ENCODE peak calls at places on chromosomes 6 and 20, in ten cellular contexts. O, K, C, T, G, F, S, L, J and V are unnamed samples.

GRCh38 chr6:108960601-108961000 is 112.4 kb downstream of the ARMC2 start:
- DNase-seq in K (no peak), S (no peak), F (no peak), L (no peak), O (no peak), C (no peak), G (no peak), J (no peak), T (no peak), V (no peak)

GRCh38 chr6:16725145-16725864 is 36.0 kb downstream of the ATXN1 start:
- DNase-seq in F (no peak), L (no peak), S (no peak), C (no peak), J (peak), T (no peak), O (no peak), G (no peak), K (peak), V (no peak)

GRCh38 chr6:53768636-53769035 is 26.2 kb upstream of the LRRC1 start:
- DNase-seq in G (no peak), K (no peak), T (no peak), C (no peak), F (no peak), O (no peak), L (no peak), J (no peak), S (no peak), V (no peak)

GRCh38 chr6:90676516-90676915 is 89.6 kb upstream of the MAP3K7 start:
- DNase-seq in J (no peak), C (no peak), F (no peak), L (no peak), S (no peak), K (no peak), O (no peak), T (no peak), G (no peak), V (no peak)

GRCh38 chr20:17466641-17467040 is 64.5 kb downstream of the BFSP1 start:
- DNase-seq in K (no peak), F (no peak), J (no peak), O (no peak), G (no peak), S (no peak), T (no peak), C (no peak), L (no peak), V (no peak)

GRCh38 chr20:43565758-43566104 is 6.9 kb downstream of the SGK2 start:
- DNase-seq in C (no peak), L (no peak), S (no peak), K (no peak), J (no peak), G (no peak), O (no peak), T (no peak), F (no peak), V (no peak)

GRCh38 chr6:84536914-84537638 is 227.3 kb downstream of the TBX18 start:
- DNase-seq in G (no peak), L (no peak), C (no peak), F (no peak), O (no peak), K (no peak), T (no peak), S (no peak), J (no peak), V (no peak)

GRCh38 chr6:20707870-20708269 is 173.6 kb downstream of the CDKAL1 start:
- DNase-seq in J (no peak), L (no peak), G (no peak), S (no peak), O (no peak), K (no peak), C (no peak), T (no peak), F (no peak), V (no peak)

GRCh38 chr6:143634486-143634885 is 43.3 kb upstream of the PHACTR2 start:
- DNase-seq in F (no peak), J (no peak), K (no peak), O (no peak), C (no peak), L (no peak), S (no peak), G (no peak), T (no peak), V (no peak)

GRCh38 chr6:5078121-5078695 is 6.9 kb upstream of the PPP1R3G start:
- DNase-seq in F (peak), T (no peak), L (no peak), G (no peak), S (no peak), O (no peak), K (peak), J (no peak), C (no peak), V (no peak)

GRCh38 chr6:80335061-80335660 is 228.7 kb downstream of the BCKDHB start:
- DNase-seq in O (no peak), S (no peak), K (peak), G (no peak), L (no peak), J (no peak), T (no peak), F (no peak), C (no peak), V (no peak)

GRCh38 chr20:52497731-52498130 is 306.2 kb upstream of the ZFP64 start:
- DNase-seq in F (no peak), J (no peak), T (no peak), O (no peak), G (no peak), C (no peak), K (peak), S (no peak), L (no peak), V (no peak)

GRCh38 chr6:24985313-24985712 is 49.6 kb upstream of the RIPOR2 start:
- DNase-seq in T (no peak), G (no peak), S (no peak), C (no peak), O (no peak), F (no peak), J (no peak), K (no peak), L (no peak), V (no peak)

GRCh38 chr6:103983860-103984259 is 875.9 kb downstream of the HACE1 start:
- DNase-seq in J (peak), S (no peak), T (no peak), C (no peak), L (no peak), F (no peak), K (no peak), G (no peak), O (no peak), V (no peak)

GRCh38 chr6:148524976-148525375 is 182.3 kb downstream of the SASH1 start:
- DNase-seq in C (no peak), S (no peak), J (no peak), L (no peak), K (peak), F (no peak), O (no peak), T (no peak), G (no peak), V (no peak)

GRCh38 chr6:122616877-122617276 is 6.7 kb downstream of the PKIB start:
- DNase-seq in T (no peak), O (no peak), S (no peak), G (no peak), L (no peak), C (no peak), K (no peak), F (no peak), J (no peak), V (no peak)

DNA sequence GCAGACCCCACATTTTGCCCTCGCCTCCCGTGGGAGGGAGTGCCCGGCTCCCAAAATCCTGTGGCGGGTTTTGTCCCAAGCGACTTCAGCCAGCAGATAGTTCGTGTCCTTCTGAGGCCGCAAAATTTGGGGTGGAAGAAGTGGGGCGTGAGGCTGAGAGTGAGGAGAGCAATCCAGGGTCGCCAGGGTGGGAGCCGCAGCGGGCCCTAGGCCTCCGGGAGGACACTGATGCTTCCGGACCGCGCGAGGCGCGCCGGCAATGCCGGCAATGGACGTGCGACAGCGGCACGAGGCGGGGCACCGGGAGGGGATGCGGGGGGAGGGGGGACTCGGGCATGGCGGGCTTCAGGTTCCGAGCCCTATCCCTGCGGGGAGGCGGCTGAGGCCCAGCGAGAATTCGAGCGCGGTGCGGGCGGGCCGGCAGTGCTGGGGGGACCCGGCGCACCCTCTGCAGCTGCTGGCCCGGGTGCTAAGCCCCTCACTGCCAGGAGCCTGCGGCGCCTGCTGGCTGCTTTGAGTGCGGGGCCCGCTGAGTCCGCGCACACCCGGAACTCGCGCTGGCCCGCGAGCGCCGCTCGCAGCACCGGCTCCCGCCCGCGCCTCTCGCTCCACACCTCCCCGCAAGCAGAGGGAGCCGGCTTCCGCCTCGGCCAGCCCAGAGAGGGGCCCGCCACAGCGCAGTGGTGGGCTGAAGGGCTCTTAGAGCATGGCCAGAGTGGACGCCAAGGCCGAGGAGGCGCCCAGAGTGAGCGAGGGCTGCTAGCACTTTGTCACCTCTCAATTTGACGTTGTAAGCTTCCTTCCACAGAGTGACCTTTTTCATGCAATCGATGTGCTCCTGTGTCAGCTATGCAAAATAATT is 143.8 kb downstream of the LPA start:
- DNase-seq in O (peak), J (peak), C (peak), L (no peak), F (no peak), T (peak), G (peak), K (peak), S (peak), V (peak)
- TF ChIP-seq POLR2AphosphoS5 in O (no peak), J (no peak), C (no peak), L (no peak), F (no peak), T (no peak), G (no peak), K (no peak), S (peak), V (peak)

GRCh38 chr6:3195695-3196497 is 31.6 kb downstream of the TUBB2B start:
- DNase-seq in G (no peak), C (no peak), O (no peak), S (no peak), T (no peak), J (no peak), L (no peak), F (peak), K (no peak), V (no peak)
- TF ChIP-seq POLR2AphosphoS5 in G (no peak), C (no peak), O (no peak), S (no peak), T (no peak), J (no peak), L (no peak), F (no peak), K (no peak), V (no peak)

DNA sequence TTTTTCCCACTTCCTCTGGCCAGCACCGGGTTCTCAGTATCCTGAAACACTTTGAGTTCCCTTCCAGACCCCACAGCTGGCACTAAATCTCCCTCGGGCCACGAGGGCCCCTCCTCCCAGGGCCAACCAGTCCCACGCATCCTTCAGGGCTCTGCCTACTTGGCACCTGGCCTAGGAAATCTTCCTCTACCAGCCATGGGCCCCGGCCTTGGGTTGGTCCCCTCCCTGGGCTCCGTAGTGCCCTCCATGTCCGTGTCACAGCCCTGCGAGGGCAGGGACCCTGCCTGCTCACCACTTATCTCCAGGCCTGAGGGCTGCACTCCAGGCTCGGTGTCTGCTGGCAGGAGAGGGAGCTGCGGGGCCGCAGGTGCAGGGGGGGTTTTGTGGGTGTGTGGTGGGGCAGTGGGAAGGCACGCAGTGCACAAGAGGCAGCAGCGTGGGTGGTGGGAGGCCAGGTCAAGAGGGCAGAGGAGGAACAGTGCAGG is 48.8 kb upstream of the CDH22 start:
- DNase-seq in O (peak), K (peak), S (peak), F (no peak), L (no peak), T (no peak), C (no peak), G (no peak), J (no peak), V (no peak)
- TF ChIP-seq POLR2AphosphoS5 in O (no peak), K (no peak), S (peak), F (no peak), L (no peak), T (no peak), C (no peak), G (no peak), J (no peak), V (no peak)

GRCh38 chr20:9457055-9457454 is 57.3 kb upstream of the LAMP5 start:
- DNase-seq in F (no peak), O (no peak), S (no peak), L (peak), T (no peak), J (no peak), G (no peak), C (no peak), K (no peak), V (no peak)

GRCh38 chr20:9458075-9458818 is 56.1 kb upstream of the LAMP5 start:
- DNase-seq in S (no peak), T (no peak), L (peak), O (peak), K (no peak), G (no peak), C (no peak), F (peak), J (no peak), V (no peak)

GRCh38 chr20:9454781-9455180 is 59.6 kb upstream of the LAMP5 start:
- DNase-seq in L (no peak), K (no peak), C (no peak), S (no peak), F (no peak), T (no peak), G (no peak), O (no peak), J (no peak), V (no peak)

DNA sequence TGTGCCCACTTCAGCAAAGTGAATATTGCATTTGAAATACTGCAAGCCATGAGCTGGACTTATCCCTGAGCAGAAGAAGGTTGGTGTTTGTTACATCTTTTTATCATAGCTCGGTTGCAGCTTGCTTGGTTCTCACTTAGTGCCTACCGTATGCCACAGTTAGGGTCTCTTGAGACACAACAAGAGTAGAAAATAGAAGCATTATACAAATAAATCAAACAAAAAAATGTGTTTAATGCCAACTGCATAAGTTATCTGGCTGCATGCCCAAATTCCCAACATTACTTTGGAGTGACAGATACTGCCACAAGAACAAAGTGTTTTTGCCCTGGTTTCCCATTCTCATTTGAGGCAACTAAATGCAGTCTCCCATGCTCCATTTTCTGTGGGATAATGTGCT is 53.9 kb upstream of the LAMP5 start:
- DNase-seq in O (no peak), L (no peak), K (peak), C (no peak), G (no peak), F (no peak), S (no peak), J (no peak), T (no peak), V (no peak)
- TF ChIP-seq POLR2AphosphoS5 in O (no peak), L (no peak), K (peak), C (no peak), G (no peak), F (no peak), S (no peak), J (no peak), T (no peak), V (no peak)

GRCh38 chr6:2962636-2963035 is 8.7 kb downstream of the SERPINB6 start:
- DNase-seq in J (no peak), S (no peak), T (no peak), F (no peak), K (no peak), G (no peak), O (no peak), C (no peak), L (no peak), V (no peak)
- TF ChIP-seq POLR2AphosphoS5 in J (no peak), S (no peak), T (no peak), F (no peak), K (no peak), G (no peak), O (no peak), C (no peak), L (no peak), V (no peak)

DNA sequence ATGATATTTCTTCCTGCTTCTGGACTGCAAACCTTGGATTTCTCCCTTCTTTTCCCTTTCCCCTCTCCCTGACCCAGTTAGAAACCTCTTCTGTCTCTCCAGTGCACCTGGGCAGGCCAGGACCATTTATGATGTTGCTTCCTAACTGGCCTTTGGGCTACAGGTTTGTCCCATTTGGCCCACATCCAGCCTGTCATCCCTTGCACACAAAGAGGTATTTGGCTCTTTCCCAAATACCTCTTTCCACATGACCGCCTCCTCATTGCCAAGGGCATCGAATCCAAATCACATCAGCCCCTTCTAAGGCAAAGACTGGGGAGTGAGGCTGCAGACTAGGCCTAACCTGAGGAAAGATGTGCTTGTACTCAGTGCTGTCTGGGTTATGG is 13.6 kb downstream of the FGD2 start:
- DNase-seq in F (no peak), K (no peak), S (no peak), G (no peak), O (no peak), C (no peak), T (peak), J (no peak), L (no peak), V (no peak)
- TF ChIP-seq POLR2AphosphoS5 in F (no peak), K (no peak), S (peak), G (no peak), O (no peak), C (no peak), T (peak), J (no peak), L (no peak), V (no peak)

DNA sequence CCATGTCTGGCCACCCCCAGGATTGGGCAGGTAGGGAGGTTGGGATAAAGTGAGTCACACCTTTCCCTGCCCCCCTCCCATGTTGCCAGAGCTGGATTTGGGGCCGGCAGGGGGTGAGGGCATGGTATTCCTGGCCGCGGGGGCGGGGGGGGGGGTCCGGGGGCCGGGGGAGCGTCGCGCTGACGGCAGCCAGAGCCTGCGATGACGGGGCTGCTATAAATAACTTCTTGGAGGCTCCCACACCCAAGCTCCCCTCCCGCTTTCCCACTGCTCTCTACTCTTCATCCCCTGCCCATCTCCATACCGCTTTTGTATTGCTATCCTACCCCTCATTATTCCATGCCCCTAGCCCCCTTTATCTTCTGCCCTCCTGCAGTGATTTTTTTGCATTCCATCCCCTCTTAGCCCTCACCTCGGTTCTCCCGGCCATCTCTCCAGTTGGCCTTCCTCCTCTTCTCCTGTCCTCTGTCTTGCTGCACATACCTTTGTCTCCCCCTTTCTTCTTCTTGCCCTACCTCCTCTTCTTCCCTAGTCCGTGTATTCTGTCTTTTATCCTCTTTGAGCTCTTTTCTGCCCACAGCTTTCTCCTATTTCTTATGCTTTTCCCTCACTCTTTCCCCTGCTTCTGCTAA is 13.8 kb downstream of the SYNGAP1 start:
- DNase-seq in K (no peak), J (no peak), T (no peak), L (no peak), F (no peak), C (no peak), G (peak), S (no peak), O (no peak), V (no peak)
- TF ChIP-seq POLR2AphosphoS5 in K (no peak), J (no peak), T (no peak), L (no peak), F (no peak), C (no peak), G (no peak), S (no peak), O (no peak), V (no peak)

GRCh38 chr6:32148289-32148688 is 3.5 kb downstream of the PRRT1 start:
- DNase-seq in T (no peak), G (no peak), C (no peak), O (no peak), J (no peak), L (no peak), K (no peak), F (no peak), S (peak), V (no peak)

GRCh38 chr6:32149932-32150920 is 1.5 kb downstream of the PRRT1 start:
- DNase-seq in C (no peak), J (no peak), K (no peak), O (no peak), S (no peak), F (no peak), G (no peak), L (no peak), T (no peak), V (no peak)

GRCh38 chr6:32149577-32149845 is 2.2 kb downstream of the PRRT1 start:
- DNase-seq in O (no peak), S (no peak), K (no peak), J (no peak), L (no peak), G (no peak), F (no peak), T (no peak), C (no peak), V (no peak)

GRCh38 chr6:32147401-32148132 is 4.2 kb downstream of the PRRT1 start:
- DNase-seq in G (no peak), O (no peak), K (no peak), J (no peak), L (no peak), F (no peak), S (peak), T (no peak), C (no peak), V (no peak)

GRCh38 chr6:32148722-32149576 is 2.8 kb downstream of the PRRT1 start:
- DNase-seq in F (no peak), K (peak), G (no peak), L (no peak), J (no peak), C (peak), S (peak), T (no peak), O (peak), V (no peak)
- TF ChIP-seq POLR2AphosphoS5 in F (no peak), K (no peak), G (no peak), L (no peak), J (no peak), C (no peak), S (no peak), T (no peak), O (no peak), V (no peak)

GRCh38 chr20:44615169-44615791 is 32.9 kb downstream of the PKIG start:
- DNase-seq in T (no peak), G (no peak), C (no peak), L (no peak), F (no peak), K (peak), O (no peak), S (peak), J (no peak), V (no peak)

GRCh38 chr20:44615876-44616603 is 33.7 kb downstream of the PKIG start:
- DNase-seq in J (no peak), S (peak), O (no peak), G (no peak), T (no peak), C (no peak), F (no peak), K (no peak), L (no peak), V (no peak)

GRCh38 chr20:44614525-44614924 is 32.1 kb downstream of the PKIG start:
- DNase-seq in J (no peak), G (peak), T (no peak), S (peak), F (no peak), C (no peak), K (no peak), L (no peak), O (no peak), V (no peak)

GRCh38 chr20:44618318-44618731 is 33.2 kb downstream of the ADA start:
- DNase-seq in G (no peak), L (no peak), O (peak), T (no peak), K (no peak), C (peak), S (peak), J (no peak), F (no peak), V (no peak)

GRCh38 chr20:44616604-44616964 is 34.2 kb downstream of the PKIG start:
- DNase-seq in J (no peak), K (no peak), T (no peak), C (no peak), S (peak), G (no peak), F (no peak), O (peak), L (no peak), V (no peak)
- TF ChIP-seq POLR2AphosphoS5 in J (no peak), K (no peak), T (no peak), C (peak), S (no peak), G (no peak), F (no peak), O (no peak), L (no peak), V (no peak)